ENCODE peak calls at places on chromosomes 2 and 18, in four cellular contexts. V is mammary epithelial cell, A is HepG2, Q is GM23248. Y is an unnamed sample.
A peak's percentile ranks its signal among the peaks of the same experiment; 100 is the strongest.

GRCh38 chr18:60053747-60054304 is 154.0 kb downstream of the PMAIP1 start:
- DNase-seq in V (peak; percentile 100), A (peak; percentile 60), Q (peak; percentile 98), Y (peak; percentile 97)

GRCh38 chr2:72109291-72109690 is 38.4 kb downstream of the CYP26B1 start:
- DNase-seq in V (peak; percentile 20), A (no peak), Q (no peak), Y (no peak)

GRCh38 chr2:222878877-222879601 is 18.2 kb downstream of the ACSL3 start:
- DNase-seq in V (peak; percentile 86), A (peak; percentile 42), Q (peak; percentile 83), Y (peak; percentile 65)

GRCh38 chr18:68699043-68699442 is 15.9 kb downstream of the TMX3 start:
- DNase-seq in V (peak; percentile 25), A (no peak), Q (peak; percentile 47), Y (no peak)

GRCh38 chr18:54945726-54946125 is 13.5 kb downstream of the CCDC68 start:
- DNase-seq in V (no peak), A (peak; percentile 29), Q (no peak), Y (no peak)

GRCh38 chr2:46198164-46198883 is 98.9 kb upstream of the EPAS1 start:
- DNase-seq in V (peak; percentile 73), A (no peak), Q (peak; percentile 12), Y (no peak)

GRCh38 chr2:1781291-1782080 is 37.2 kb upstream of the PXDN start:
- DNase-seq in V (no peak), A (no peak), Q (no peak), Y (peak; percentile 36)

GRCh38 chr18:53380063-53380639 is 844.3 kb downstream of the MBD2 start:
- DNase-seq in V (peak; percentile 14), A (peak; percentile 7), Q (peak; percentile 7), Y (peak; percentile 10)

GRCh38 chr2:37789988-37790387 is 118.5 kb upstream of the CDC42EP3 start:
- DNase-seq in V (peak; percentile 68), A (no peak), Q (no peak), Y (no peak)

GRCh38 chr18:7237670-7238272 is 6.9 kb downstream of the LRRC30 start:
- DNase-seq in V (no peak), A (no peak), Q (no peak), Y (no peak)

GRCh38 chr2:49801898-49802297 is 647.6 kb upstream of the FSHR start:
- DNase-seq in V (no peak), A (no peak), Q (no peak), Y (peak; percentile 0)

GRCh38 chr2:218896501-218897393 is 16.1 kb downstream of the WNT10A start:
- DNase-seq in V (peak; percentile 80), A (no peak), Q (no peak), Y (peak; percentile 41)

GRCh38 chr18:23740105-23740830 is 51.0 kb downstream of the LAMA3 start:
- DNase-seq in V (peak; percentile 38), A (no peak), Q (peak; percentile 40), Y (peak; percentile 12)

GRCh38 chr18:21513741-21514140 is 86.8 kb downstream of the ESCO1 start:
- DNase-seq in V (peak; percentile 4), A (no peak), Q (no peak), Y (no peak)

GRCh38 chr2:227374158-227374557 is 4.9 kb downstream of the TM4SF20 start:
- DNase-seq in V (peak; percentile 68), A (no peak), Q (peak; percentile 93), Y (peak; percentile 95)

GRCh38 chr18:51123481-51123880 is 74.0 kb downstream of the MEX3C start:
- DNase-seq in V (no peak), A (no peak), Q (no peak), Y (no peak)

GRCh38 chr2:70615222-70615621 is 61.6 kb upstream of the TGFA start:
- DNase-seq in V (no peak), A (peak; percentile 32), Q (no peak), Y (no peak)

GRCh38 chr2:120301289-120301688 is 44.6 kb upstream of the INHBB start:
- DNase-seq in V (no peak), A (no peak), Q (no peak), Y (no peak)

GRCh38 chr2:11811036-11811654 is 64.7 kb downstream of the LPIN1 start:
- DNase-seq in V (no peak), A (no peak), Q (peak; percentile 59), Y (no peak)

GRCh38 chr2:28977176-28977875 is 3.8 kb upstream of the TOGARAM2 start:
- DNase-seq in V (no peak), A (no peak), Q (no peak), Y (no peak)

GRCh38 chr18:34039194-34039593 is 185.5 kb downstream of the NOL4 start:
- DNase-seq in V (no peak), A (no peak), Q (no peak), Y (no peak)

GRCh38 chr2:13481201-13481600 is 764.5 kb downstream of the TRIB2 start:
- DNase-seq in V (peak; percentile 11), A (no peak), Q (peak; percentile 2), Y (peak; percentile 20)

GRCh38 chr2:207216454-207216853 is 50.7 kb upstream of the KLF7 start:
- DNase-seq in V (no peak), A (no peak), Q (no peak), Y (no peak)

GRCh38 chr2:174694196-174694878 is 69.9 kb downstream of the CHRNA1 start:
- DNase-seq in V (no peak), A (no peak), Q (no peak), Y (no peak)

GRCh38 chr18:36628435-36629094 is 200.2 kb downstream of the TPGS2 start:
- DNase-seq in V (peak; percentile 62), A (peak; percentile 5), Q (peak; percentile 90), Y (no peak)

GRCh38 chr2:129934044-129934822 is 45.2 kb upstream of the RAB6C start:
- DNase-seq in V (no peak), A (no peak), Q (peak; percentile 45), Y (no peak)
- H2AFZ ChIP-seq in V (peak overlapping the region; percentile 86), A (no peak overlapping the region), Q (no peak overlapping the region), Y (no peak overlapping the region)

DNA sequence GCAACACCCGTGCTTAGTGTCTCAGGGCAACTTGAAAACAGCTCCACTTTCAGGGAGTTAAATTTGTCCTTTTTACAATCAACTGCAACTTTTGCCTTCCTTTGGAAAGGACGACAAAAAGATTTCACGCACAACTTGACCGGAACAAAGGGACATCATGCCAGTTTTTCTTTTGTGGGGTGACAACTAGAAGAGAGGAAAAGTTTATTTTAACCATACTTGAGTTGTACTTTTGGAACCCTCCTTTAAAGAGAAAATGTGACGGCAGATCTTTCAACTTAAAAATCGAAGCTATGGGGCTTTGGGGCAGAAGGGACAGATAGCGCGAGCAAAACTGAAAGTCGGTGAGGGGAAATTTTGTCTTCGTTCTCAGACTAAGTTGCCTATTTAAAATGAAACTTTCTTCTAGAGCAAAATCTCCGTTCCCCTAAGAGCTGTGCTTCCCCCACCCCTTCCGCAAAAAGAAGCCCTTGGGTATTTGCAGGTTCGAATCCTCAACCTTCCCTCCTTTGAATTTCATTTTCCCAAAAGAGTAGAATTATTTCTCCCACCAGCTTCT is 5.5 kb upstream of the ONECUT2 start:
- DNase-seq in V (no peak), A (no peak), Q (no peak), Y (no peak)
- TF ChIP-seq EZH2 in V (peak; percentile 19), A (no peak), Q (no peak), Y (no peak)

GRCh38 chr2:196389670-196390069 is 218.3 kb upstream of the STK17B start:
- DNase-seq in V (no peak), A (no peak), Q (peak; percentile 60), Y (no peak)

GRCh38 chr2:196391149-196391479 is 219.7 kb upstream of the STK17B start:
- DNase-seq in V (no peak), A (no peak), Q (no peak), Y (no peak)

GRCh38 chr2:196384729-196385128 is 213.4 kb upstream of the STK17B start:
- DNase-seq in V (no peak), A (no peak), Q (no peak), Y (no peak)

GRCh38 chr2:196390243-196391148 is 219.1 kb upstream of the STK17B start:
- DNase-seq in V (no peak), A (no peak), Q (peak; percentile 6), Y (peak; percentile 60)
- H2AFZ ChIP-seq in V (no peak overlapping the region), A (no peak overlapping the region), Q (no peak overlapping the region), Y (no peak overlapping the region)

GRCh38 chr2:161424992-161425391 is 8.9 kb downstream of the TBR1 start:
- DNase-seq in V (no peak), A (no peak), Q (no peak), Y (no peak)

GRCh38 chr2:161425966-161426365 is 9.9 kb downstream of the TBR1 start:
- DNase-seq in V (no peak), A (no peak), Q (no peak), Y (no peak)

GRCh38 chr2:161424179-161424763 is 8.2 kb downstream of the TBR1 start:
- DNase-seq in V (no peak), A (no peak), Q (no peak), Y (no peak)

GRCh38 chr2:161422812-161423211 is 6.7 kb downstream of the TBR1 start:
- DNase-seq in V (no peak), A (no peak), Q (no peak), Y (no peak)

GRCh38 chr2:161423351-161424178 is 7.5 kb downstream of the TBR1 start:
- DNase-seq in V (no peak), A (no peak), Q (peak; percentile 43), Y (no peak)
- TF ChIP-seq EZH2 in V (peak; percentile 74), A (no peak), Q (peak; percentile 53), Y (peak; percentile 97)